ENCODE peak calls at places on chromosomes 13 and 19, in nine cellular contexts. Q is HCT116, G is stomach, K is transverse colon, U is kidney epithelial cell, Y is heart left ventricle, P is heart right ventricle, B is fibroblast of lung, T is esophagus muscularis mucosa. V is an unnamed sample. For H3K27me3, the result is how much of the 10 kb centered on the place peaks cover.

GRCh38 chr13:33531484-33531883 is 245.9 kb upstream of the STARD13 start:
- DNase-seq in Q (no peak), G (no peak), K (no peak), U (no peak), Y (no peak), P (no peak), B (no peak), T (no peak), V (no peak)

GRCh38 chr13:76038920-76039716 is 403.0 kb downstream of the LMO7 start:
- DNase-seq in Q (no peak), G (no peak), K (no peak), U (no peak), Y (no peak), P (no peak), B (no peak), T (no peak), V (no peak)

GRCh38 chr13:32535140-32535539 is 3.5 kb downstream of the N4BP2L2 start:
- DNase-seq in Q (no peak), G (no peak), K (no peak), U (no peak), Y (no peak), P (no peak), B (no peak), T (no peak), V (no peak)

GRCh38 chr13:56332671-56333070 is 808.0 kb upstream of the PRR20A start:
- DNase-seq in Q (no peak), G (no peak), K (no peak), U (no peak), Y (no peak), P (no peak), B (no peak), T (no peak), V (no peak)

GRCh38 chr19:8536282-8536681 is 22.3 kb upstream of the ZNF414 start:
- DNase-seq in Q (no peak), G (no peak), K (no peak), U (no peak), Y (no peak), P (no peak), B (no peak), T (no peak), V (no peak)

GRCh38 chr19:11422163-11423068 is 3.3 kb upstream of the RGL3 start:
- DNase-seq in Q (no peak), G (peak), K (peak), U (peak), Y (peak), P (peak), B (peak), T (no peak), V (peak)

GRCh38 chr13:59259416-59260000 is 904.2 kb downstream of the DIAPH3 start:
- DNase-seq in Q (no peak), G (no peak), K (no peak), U (no peak), Y (no peak), P (no peak), B (no peak), T (no peak), V (no peak)

GRCh38 chr13:31046711-31047279 is 114.3 kb downstream of the TEX26 start:
- DNase-seq in Q (no peak), G (no peak), K (peak), U (no peak), Y (no peak), P (peak), B (peak), T (no peak), V (no peak)

GRCh38 chr13:104854007-104854406 is 1681.5 kb downstream of the EFNB2 start:
- DNase-seq in Q (no peak), G (no peak), K (no peak), U (no peak), Y (no peak), P (no peak), B (no peak), T (no peak), V (no peak)

GRCh38 chr19:18594096-18594823 is 5.7 kb downstream of the REX1BD start:
- DNase-seq in Q (no peak), G (peak), K (peak), U (no peak), Y (peak), P (peak), B (peak), T (no peak), V (peak)

DNA sequence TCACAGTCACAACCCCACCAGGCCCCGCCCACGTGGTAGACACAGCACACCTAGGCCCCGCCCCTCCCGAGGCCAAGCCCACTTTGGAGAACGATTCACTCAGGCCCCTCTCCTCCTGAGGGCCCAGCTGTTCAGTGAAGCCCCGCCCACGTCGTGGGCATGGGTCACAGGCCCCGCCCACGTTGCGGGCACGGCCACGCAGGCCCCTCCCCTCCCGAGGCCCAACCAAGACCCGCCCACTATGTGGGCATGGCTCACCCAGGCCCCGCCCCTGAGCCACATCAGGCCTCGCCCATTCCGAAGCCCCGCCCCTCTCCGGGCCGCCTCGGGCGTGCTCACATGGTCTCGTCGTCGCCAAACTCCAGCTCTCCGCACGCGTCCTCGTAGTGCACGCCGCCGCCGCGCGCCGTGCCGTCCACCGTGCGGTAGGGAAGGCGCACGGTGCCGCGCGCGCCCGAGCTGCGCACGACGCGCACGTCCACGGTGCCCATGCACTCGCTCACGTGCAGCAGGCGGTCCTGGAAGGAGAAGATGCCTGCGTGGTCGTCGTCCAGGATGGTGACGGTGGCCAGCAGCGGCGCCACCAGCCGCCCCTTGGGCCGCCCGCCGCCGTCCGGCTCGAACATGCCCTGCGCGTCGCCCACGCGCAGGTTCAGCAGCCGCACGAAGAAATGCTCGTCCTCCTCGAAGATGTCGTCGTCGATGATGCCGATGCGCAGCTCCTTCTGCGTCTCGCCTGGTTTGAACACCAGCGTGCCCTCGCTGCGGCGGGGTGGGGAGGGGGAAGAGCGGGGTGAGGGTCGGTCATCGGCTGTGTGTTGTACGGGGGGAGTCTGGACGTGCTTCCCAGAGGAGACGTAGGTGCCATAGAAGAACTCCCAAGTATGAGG is 24.0 kb downstream of the SLC8A2 start:
- DNase-seq in Q (peak), G (peak), K (peak), U (no peak), Y (peak), P (peak), B (peak), T (no peak), V (peak)
- H3K4me3 ChIP-seq in Q (peak), G (peak), K (no peak), U (no peak), Y (no peak), P (no peak), B (no peak), T (peak), V (no peak)

GRCh38 chr19:55753401-55753800 is 5.5 kb upstream of the RFPL4A start:
- DNase-seq in Q (no peak), G (peak), K (peak), U (no peak), Y (no peak), P (no peak), B (no peak), T (no peak), V (no peak)

GRCh38 chr19:55750715-55751114 is 8.2 kb upstream of the RFPL4A start:
- DNase-seq in Q (no peak), G (no peak), K (no peak), U (no peak), Y (no peak), P (no peak), B (no peak), T (no peak), V (no peak)
- H3K27me3 ChIP-seq in Q (under half), G (under half), K (under half), U (under half), Y (under half), P (under half), B (under half), T (under half), V (under half)

GRCh38 chr19:1748703-1749341 is 4.5 kb upstream of the ONECUT3 start:
- DNase-seq in Q (no peak), G (no peak), K (no peak), U (no peak), Y (no peak), P (no peak), B (no peak), T (no peak), V (no peak)

GRCh38 chr19:1748115-1748702 is 5.1 kb upstream of the ONECUT3 start:
- DNase-seq in Q (no peak), G (peak), K (peak), U (no peak), Y (no peak), P (no peak), B (no peak), T (no peak), V (no peak)

GRCh38 chr19:1746401-1747284 is 6.7 kb upstream of the ONECUT3 start:
- DNase-seq in Q (peak), G (peak), K (no peak), U (no peak), Y (no peak), P (no peak), B (no peak), T (no peak), V (peak)

GRCh38 chr19:1745589-1746031 is 7.7 kb upstream of the ONECUT3 start:
- DNase-seq in Q (peak), G (no peak), K (no peak), U (no peak), Y (no peak), P (no peak), B (no peak), T (no peak), V (no peak)

DNA sequence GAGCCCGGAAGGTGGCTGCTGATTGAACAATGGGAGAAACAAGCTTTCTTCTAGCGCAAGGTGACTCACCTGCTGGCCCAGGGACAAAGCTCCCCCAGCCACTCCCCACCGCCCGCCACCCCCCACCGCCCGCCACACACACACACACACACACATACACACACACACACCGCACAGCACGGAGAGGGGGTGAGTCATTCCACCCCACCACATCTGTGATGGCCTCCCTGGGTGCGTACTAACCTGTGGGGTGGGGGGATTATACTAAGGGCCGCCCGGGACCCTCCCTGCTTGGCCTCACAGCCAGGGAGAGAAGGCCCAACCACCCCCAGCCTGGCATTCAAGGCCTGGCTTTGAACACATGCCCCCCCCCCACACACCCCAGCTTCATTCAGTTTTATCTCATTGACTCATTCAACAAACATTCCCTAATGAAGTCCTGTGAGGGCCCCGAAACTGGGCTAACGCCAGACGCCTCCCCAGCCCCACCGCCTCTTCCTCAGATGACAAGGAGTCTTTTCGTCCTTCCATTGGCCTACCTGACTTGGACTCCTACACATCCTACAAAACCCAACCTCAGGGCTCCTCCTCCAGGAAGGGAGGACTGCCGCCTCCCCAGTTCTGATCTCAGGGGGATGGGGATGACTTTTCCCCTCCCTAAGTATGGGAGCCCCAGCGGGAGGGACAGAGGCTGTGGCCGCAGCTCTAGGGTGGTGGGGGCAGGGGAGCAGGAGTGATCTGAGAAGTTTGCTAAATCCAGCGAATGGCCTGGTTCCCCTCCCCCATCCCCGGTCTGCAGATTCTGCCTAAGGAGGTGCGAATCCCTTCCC is 5.8 kb upstream of the ONECUT3 start:
- DNase-seq in Q (peak), G (peak), K (no peak), U (peak), Y (no peak), P (no peak), B (peak), T (no peak), V (peak)
- H3K4me3 ChIP-seq in Q (peak), G (no peak), K (no peak), U (no peak), Y (no peak), P (no peak), B (no peak), T (no peak), V (peak)

DNA sequence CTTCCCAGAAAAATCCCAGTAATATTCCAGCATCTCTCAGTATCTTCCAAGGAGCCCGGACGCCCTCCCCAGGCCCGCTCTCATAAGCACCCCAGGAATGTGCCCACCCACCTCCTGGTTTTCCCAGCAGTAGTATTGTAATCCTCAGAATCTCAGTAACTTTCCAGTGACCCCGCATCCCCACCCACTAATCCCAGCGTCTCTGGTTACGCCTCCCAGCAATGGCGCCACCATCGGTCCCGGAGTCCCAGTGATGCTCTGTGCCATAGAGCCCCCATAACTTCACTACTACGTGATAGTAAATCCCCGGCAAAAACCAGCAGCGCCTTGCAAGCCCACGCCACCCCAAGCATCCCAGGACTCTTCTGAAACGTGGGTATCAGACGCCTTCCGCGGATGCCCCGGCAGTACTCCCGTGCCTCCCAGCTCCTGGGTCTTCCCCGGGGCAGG is 961 bp upstream of the PNPLA6 start:
- DNase-seq in Q (no peak), G (peak), K (peak), U (no peak), Y (peak), P (no peak), B (peak), T (peak), V (peak)
- H3K27me3 ChIP-seq in Q (under half), G (under half), K (under half), U (under half), Y (under half), P (under half), B (under half), T (under half), V (under half)

DNA sequence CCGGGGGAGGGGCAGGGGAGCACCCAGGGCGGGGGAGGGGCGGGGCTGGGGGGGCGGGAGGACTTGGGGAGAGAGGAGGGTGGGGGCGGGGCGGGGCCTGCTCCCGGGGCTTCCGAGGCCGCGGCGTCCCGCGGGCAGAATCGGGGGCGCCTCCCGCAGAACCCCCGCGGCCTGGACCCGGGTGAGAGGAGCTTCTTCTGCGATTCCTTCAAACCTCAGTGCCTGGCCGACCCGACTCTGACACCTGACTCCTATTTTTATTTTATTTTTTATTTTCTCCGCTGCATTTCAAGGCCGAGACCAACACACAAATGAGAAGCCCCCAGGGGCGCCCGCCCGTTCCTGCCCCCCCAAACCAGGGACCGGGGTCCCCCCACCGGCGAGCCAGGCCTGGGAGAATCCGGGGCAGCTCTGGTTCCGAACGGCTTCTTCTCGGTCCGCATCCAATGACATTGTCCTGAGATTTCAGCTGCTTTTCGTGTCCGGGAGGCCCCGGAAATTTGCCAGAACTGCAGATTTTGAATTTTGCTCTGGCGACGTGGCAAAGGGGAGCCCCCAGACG is 522 bp upstream of the GRTP1 start:
- DNase-seq in Q (no peak), G (no peak), K (peak), U (no peak), Y (no peak), P (no peak), B (peak), T (no peak), V (no peak)
- H3K4me3 ChIP-seq in Q (no peak), G (peak), K (peak), U (peak), Y (peak), P (peak), B (no peak), T (peak), V (no peak)

DNA sequence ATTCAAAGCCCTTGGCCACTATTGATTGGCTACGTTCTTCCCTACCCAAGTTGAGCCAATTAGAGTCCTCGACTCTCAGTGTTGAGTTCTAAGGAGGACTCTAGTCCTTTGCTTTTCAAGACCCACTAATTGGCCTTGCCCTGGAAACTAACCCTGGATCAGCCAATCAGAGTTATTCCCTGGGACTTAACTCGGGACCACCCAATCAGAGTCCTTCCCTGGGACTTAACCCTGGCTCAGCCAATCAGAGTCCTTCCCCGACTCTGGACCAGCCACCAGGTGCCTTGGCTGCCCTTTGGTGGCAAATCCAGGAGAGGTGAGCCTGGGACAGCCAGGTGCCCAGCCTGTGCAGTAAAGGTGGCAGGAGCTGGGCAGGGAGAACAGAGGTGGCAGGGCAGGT is 28.7 kb downstream of the ATP8B3 start:
- DNase-seq in Q (no peak), G (no peak), K (no peak), U (no peak), Y (no peak), P (no peak), B (no peak), T (no peak), V (no peak)
- H3K27me3 ChIP-seq in Q (under half), G (under half), K (half or more), U (under half), Y (under half), P (half or more), B (under half), T (under half), V (under half)

GRCh38 chr19:29680937-29681336 is 15.7 kb downstream of the PLEKHF1 start:
- DNase-seq in Q (no peak), G (no peak), K (no peak), U (no peak), Y (no peak), P (no peak), B (no peak), T (no peak), V (no peak)
- H3K4me3 ChIP-seq in Q (no peak), G (no peak), K (no peak), U (no peak), Y (no peak), P (no peak), B (no peak), T (no peak), V (no peak)

GRCh38 chr13:110266983-110267382 is 40.0 kb downstream of the COL4A1 start:
- DNase-seq in Q (no peak), G (no peak), K (no peak), U (no peak), Y (no peak), P (no peak), B (no peak), T (peak), V (no peak)
- H3K27me3 ChIP-seq in Q (under half), G (under half), K (under half), U (under half), Y (under half), P (under half), B (under half), T (under half), V (under half)

DNA sequence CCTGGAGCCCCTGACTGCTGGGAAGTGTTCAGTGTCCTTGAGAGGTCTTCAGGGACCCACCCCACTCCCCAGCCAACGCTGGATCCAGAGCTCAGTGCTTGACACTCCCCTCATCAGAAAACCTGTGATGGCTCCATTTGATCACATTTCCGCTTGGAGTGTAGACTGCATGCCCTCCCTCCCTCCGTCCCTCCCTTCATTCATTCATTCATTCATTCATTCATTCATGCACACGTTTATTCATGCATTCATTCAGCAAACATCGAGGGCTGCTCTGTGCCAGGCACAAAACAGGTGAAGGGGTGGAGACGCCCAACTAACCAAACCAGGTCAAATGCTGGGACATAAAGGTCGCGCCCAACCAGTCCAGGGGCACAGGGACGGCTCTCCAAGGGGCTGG is 13.7 kb downstream of the PGLS start:
- DNase-seq in Q (no peak), G (no peak), K (no peak), U (no peak), Y (no peak), P (no peak), B (no peak), T (no peak), V (no peak)
- H3K4me3 ChIP-seq in Q (no peak), G (no peak), K (no peak), U (no peak), Y (no peak), P (no peak), B (no peak), T (no peak), V (no peak)

DNA sequence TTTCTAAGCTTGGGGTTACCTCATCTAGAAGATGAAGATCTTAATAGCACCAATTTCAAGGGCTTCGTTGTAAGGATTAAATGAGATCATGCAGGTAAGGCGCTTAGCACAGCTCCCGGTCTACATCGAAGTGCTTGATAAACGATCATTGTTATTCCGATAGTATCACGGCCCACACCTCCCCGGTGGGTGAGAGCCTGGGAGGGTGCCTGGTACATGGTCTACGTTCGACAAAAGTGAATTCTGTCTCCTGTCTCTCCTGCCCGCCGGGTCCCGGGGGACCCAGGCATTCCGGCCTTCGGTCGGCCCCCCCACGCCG is 501 bp upstream of the MYH14 start:
- DNase-seq in Q (no peak), G (no peak), K (no peak), U (no peak), Y (no peak), P (no peak), B (no peak), T (no peak), V (no peak)
- H3K27me3 ChIP-seq in Q (under half), G (under half), K (half or more), U (under half), Y (under half), P (under half), B (under half), T (under half), V (under half)